ENCODE peak calls at places on chromosomes 4 and X, in eight cellular contexts. S is HEK293T; N is endothelial cell; X is astrocyte of the cerebellum; T is epithelial cell of esophagus; B is NCI-H460; Y is T-helper 2 cell; L is stimulated activated CD4-positive, alpha-beta T cell treated with anti-CD3 and anti-CD28 coated beads, Interleukin-1b, Interleukin-23, amount 100 ng/mL, for 24 hours. R is an unnamed sample.

GRCh38 chr4:37383579-37384229 is 139.2 kb downstream of the NWD2 start:
- DNase-seq in N (peak), Y (peak), X (no peak), S (peak), L (no peak), B (peak), T (peak), R (peak)

GRCh38 chr4:25892796-25893195 is 21.2 kb upstream of the SMIM20 start:
- DNase-seq in T (no peak), N (no peak), S (no peak), B (no peak), X (no peak), L (no peak), Y (no peak), R (no peak)

GRCh38 chrX:153930011-153930910 is 4.2 kb upstream of the ARHGAP4 start:
- DNase-seq in S (no peak), B (no peak), N (no peak), Y (no peak), X (no peak), T (no peak), L (no peak), R (no peak)

GRCh38 chr4:117134386-117134785 is 49.0 kb upstream of the TRAM1L1 start:
- DNase-seq in S (peak), N (no peak), L (no peak), X (peak), B (peak), Y (peak), T (peak), R (peak)

GRCh38 chrX:37684426-37684825 is 1.2 kb upstream of the XK start:
- DNase-seq in L (no peak), X (no peak), Y (no peak), T (no peak), N (no peak), B (no peak), S (no peak), R (no peak)

GRCh38 chrX:11758400-11759171 is 549 bp downstream of the MSL3 start:
- DNase-seq in Y (peak), B (peak), L (peak), X (peak), S (peak), N (peak), T (peak), R (peak)

GRCh38 chrX:10677490-10677889 is 57.1 kb upstream of the MID1 start:
- DNase-seq in X (no peak), Y (no peak), N (no peak), B (no peak), S (no peak), L (no peak), T (no peak), R (no peak)

GRCh38 chrX:69959712-69960111 is 90.0 kb downstream of the AWAT2 start:
- DNase-seq in S (no peak), B (no peak), X (no peak), L (no peak), Y (no peak), T (no peak), N (no peak), R (no peak)

GRCh38 chr4:41418444-41418843 is 119.5 kb upstream of the LIMCH1 start:
- DNase-seq in B (no peak), Y (no peak), T (no peak), N (no peak), L (no peak), X (peak), S (no peak), R (no peak)

GRCh38 chr4:104860227-104861123 is 286.2 kb upstream of the TET2 start:
- DNase-seq in B (peak), Y (peak), N (peak), L (peak), T (peak), X (peak), S (peak), R (peak)

GRCh38 chrX:13752646-13753045 is 18.1 kb downstream of the OFD1 start:
- DNase-seq in S (no peak), X (no peak), T (no peak), N (no peak), L (no peak), Y (no peak), B (no peak), R (no peak)

GRCh38 chr4:95838192-95838591 is 1.7 kb upstream of the PDHA2 start:
- DNase-seq in T (no peak), L (no peak), X (no peak), Y (no peak), B (no peak), N (no peak), S (no peak), R (no peak)

GRCh38 chrX:100913111-100913510 is 15.6 kb downstream of the XKRX start:
- DNase-seq in S (no peak), N (no peak), B (no peak), X (no peak), Y (no peak), T (peak), L (no peak), R (no peak)